ENCODE peak calls at places on chromosomes 5 and 9, in eight cellular contexts. P is HTR-8/SVneo, D is cardiac fibroblast, N is WTC11, C is KBM-7, K is COLO829, Q is HuH-7.5, V is H4. T is an unnamed sample.

GRCh38 chr5:126805108-126805507 is 28.2 kb downstream of the LMNB1 start:
- DNase-seq in C (no peak), V (no peak), D (peak; percentile 55), N (no peak), Q (no peak), P (no peak), K (no peak), T (no peak)

GRCh38 chr9:78745996-78746395 is 449.1 kb downstream of the PSAT1 start:
- DNase-seq in V (peak; percentile 18), K (no peak), D (no peak), P (no peak), C (no peak), Q (no peak), N (no peak), T (no peak)

GRCh38 chr5:168023190-168023589 is 268.3 kb upstream of the WWC1 start:
- DNase-seq in D (no peak), K (no peak), C (no peak), V (no peak), Q (no peak), P (no peak), N (no peak), T (no peak)

GRCh38 chr5:172003750-172004149 is 2.7 kb downstream of the FBXW11 start:
- DNase-seq in Q (no peak), C (no peak), D (no peak), K (no peak), P (no peak), V (no peak), N (no peak), T (no peak)

GRCh38 chr5:58921106-58921505 is 338.2 kb downstream of the RAB3C start:
- DNase-seq in N (no peak), K (peak; percentile 21), V (no peak), C (no peak), Q (no peak), D (peak; percentile 23), P (no peak), T (no peak)

GRCh38 chr9:14322211-14323082 is 8.5 kb upstream of the NFIB start:
- DNase-seq in Q (peak; percentile 67), V (peak; percentile 75), N (peak; percentile 90), P (peak; percentile 56), C (peak; percentile 89), D (peak; percentile 92), K (no peak), T (peak; percentile 94)

GRCh38 chr5:55429707-55430253 is 105.0 kb downstream of the PLPP1 start:
- DNase-seq in V (no peak), Q (peak; percentile 15), P (no peak), N (no peak), D (no peak), K (no peak), C (no peak), T (no peak)

GRCh38 chr5:79173626-79174025 is 62.0 kb downstream of the BHMT start:
- DNase-seq in N (no peak), P (no peak), K (no peak), Q (no peak), D (no peak), C (no peak), V (no peak), T (no peak)

GRCh38 chr9:127962278-127962677 is 18.5 kb downstream of the EEIG1 start:
- DNase-seq in K (no peak), D (no peak), P (no peak), C (no peak), V (no peak), N (no peak), Q (no peak), T (no peak)

GRCh38 chr5:33761139-33761538 is 130.7 kb downstream of the ADAMTS12 start:
- DNase-seq in Q (no peak), K (no peak), D (peak; percentile 26), C (no peak), V (peak; percentile 25), P (peak; percentile 56), N (peak; percentile 18), T (no peak)

GRCh38 chr5:119789411-119790117 is 160.2 kb downstream of the FAM170A start:
- DNase-seq in P (no peak), Q (no peak), C (no peak), D (no peak), V (no peak), N (no peak), K (no peak), T (no peak)

GRCh38 chr9:129637102-129637501 is 4.8 kb downstream of the ASB6 start:
- DNase-seq in P (no peak), C (no peak), K (no peak), N (no peak), D (no peak), V (no peak), Q (no peak), T (no peak)

GRCh38 chr5:150587830-150588494 is 52.5 kb upstream of the SYNPO start:
- DNase-seq in K (no peak), C (no peak), N (no peak), D (peak; percentile 47), P (no peak), V (no peak), Q (no peak), T (no peak)

GRCh38 chr9:69951411-69951810 is 92.2 kb upstream of the MAMDC2 start:
- DNase-seq in V (no peak), C (no peak), Q (no peak), K (no peak), D (peak; percentile 42), N (no peak), P (no peak), T (no peak)

GRCh38 chr5:602466-603035 is 9.6 kb upstream of the CEP72 start:
- DNase-seq in D (no peak), Q (no peak), C (no peak), N (no peak), P (no peak), V (no peak), K (no peak), T (no peak)

GRCh38 chr5:149636191-149636860 is 55.0 kb downstream of the ARHGEF37 start:
- DNase-seq in Q (no peak), K (no peak), N (no peak), P (no peak), C (no peak), D (no peak), V (no peak), T (no peak)

GRCh38 chr5:36041537-36041845 is 25.2 kb downstream of the UGT3A2 start:
- DNase-seq in Q (no peak), D (no peak), C (peak; percentile 12), N (peak; percentile 42), K (no peak), V (no peak), P (no peak), T (no peak)

GRCh38 chr5:41334758-41335157 is 121.4 kb upstream of the C6 start:
- DNase-seq in P (no peak), N (no peak), D (peak; percentile 44), Q (no peak), K (peak; percentile 21), V (no peak), C (no peak), T (no peak)

GRCh38 chr5:93893050-93893449 is 151.7 kb upstream of the POU5F2 start:
- DNase-seq in Q (no peak), N (no peak), P (no peak), C (no peak), V (no peak), D (no peak), K (no peak), T (no peak)

GRCh38 chr5:128629162-128629561 is 91.1 kb upstream of the FBN2 start:
- DNase-seq in Q (no peak), V (no peak), D (no peak), K (no peak), N (no peak), P (no peak), C (no peak), T (no peak)

GRCh38 chr5:110031402-110032140 is 341.8 kb downstream of the MAN2A1 start:
- DNase-seq in C (no peak), P (no peak), K (no peak), Q (no peak), V (no peak), D (no peak), N (no peak), T (no peak)

GRCh38 chr5:107134931-107135330 is 535.8 kb downstream of the EFNA5 start:
- DNase-seq in K (no peak), V (no peak), D (peak; percentile 17), C (no peak), Q (no peak), N (no peak), P (no peak), T (no peak)

GRCh38 chr9:113343732-113344231 is 3.7 kb upstream of the WDR31 start:
- DNase-seq in K (peak; percentile 71), V (peak; percentile 75), Q (no peak), N (no peak), P (no peak), D (peak; percentile 25), C (peak; percentile 83), T (no peak)

GRCh38 chr9:128702949-128703615 is 779 bp downstream of the PKN3 start:
- DNase-seq in C (peak; percentile 69), K (no peak), P (peak; percentile 33), Q (peak; percentile 74), D (no peak), N (peak; percentile 66), V (no peak), T (no peak)